ENCODE peak calls at places on chromosomes 12 and 14, in four cellular contexts. One of them, this sample, is unnamed.

GRCh38 chr14:58677525-58677924 is 39.8 kb downstream of the DACT1 start:
- DNase-seq in activated T-helper 2 cell treated with anti-CD3 and anti-CD28 coated beads, Interferon-gamma antibody, Interleukin-2, Interleukin-4, amounts not matched to agents 10 μg/mL and 5 μg/mL and 100 μg/mL, durations not matched to agents 14 hours and 24 hours and 36 hours: no peak
- DNase-seq in body of pancreas: no peak
- DNase-seq in left cardiac atrium: no peak
- DNase-seq in this sample: no peak

GRCh38 chr14:47392351-47392750 is 283.1 kb downstream of the MDGA2 start:
- DNase-seq in activated T-helper 2 cell treated with anti-CD3 and anti-CD28 coated beads, Interferon-gamma antibody, Interleukin-2, Interleukin-4, amounts not matched to agents 10 μg/mL and 5 μg/mL and 100 μg/mL, durations not matched to agents 14 hours and 24 hours and 36 hours: no peak
- DNase-seq in body of pancreas: no peak
- DNase-seq in left cardiac atrium: no peak
- DNase-seq in this sample: no peak

GRCh38 chr12:115770643-115771042 is 506.9 kb downstream of the MED13L start:
- DNase-seq in activated T-helper 2 cell treated with anti-CD3 and anti-CD28 coated beads, Interferon-gamma antibody, Interleukin-2, Interleukin-4, amounts not matched to agents 10 μg/mL and 5 μg/mL and 100 μg/mL, durations not matched to agents 14 hours and 24 hours and 36 hours: no peak
- DNase-seq in body of pancreas: no peak
- DNase-seq in left cardiac atrium: no peak
- DNase-seq in this sample: no peak

GRCh38 chr14:49769581-49770211 is 1.7 kb downstream of the KLHDC2 start:
- DNase-seq in activated T-helper 2 cell treated with anti-CD3 and anti-CD28 coated beads, Interferon-gamma antibody, Interleukin-2, Interleukin-4, amounts not matched to agents 10 μg/mL and 5 μg/mL and 100 μg/mL, durations not matched to agents 14 hours and 24 hours and 36 hours: no peak
- DNase-seq in body of pancreas: no peak
- DNase-seq in left cardiac atrium: no peak
- DNase-seq in this sample: peak

GRCh38 chr14:104114421-104115130 is 23.8 kb upstream of the KIF26A start:
- DNase-seq in activated T-helper 2 cell treated with anti-CD3 and anti-CD28 coated beads, Interferon-gamma antibody, Interleukin-2, Interleukin-4, amounts not matched to agents 10 μg/mL and 5 μg/mL and 100 μg/mL, durations not matched to agents 14 hours and 24 hours and 36 hours: no peak
- DNase-seq in body of pancreas: no peak
- DNase-seq in left cardiac atrium: peak
- DNase-seq in this sample: no peak

GRCh38 chr12:26062566-26062965 is 62.3 kb downstream of the BHLHE41 start:
- DNase-seq in activated T-helper 2 cell treated with anti-CD3 and anti-CD28 coated beads, Interferon-gamma antibody, Interleukin-2, Interleukin-4, amounts not matched to agents 10 μg/mL and 5 μg/mL and 100 μg/mL, durations not matched to agents 14 hours and 24 hours and 36 hours: no peak
- DNase-seq in body of pancreas: no peak
- DNase-seq in left cardiac atrium: no peak
- DNase-seq in this sample: no peak

GRCh38 chr14:83071888-83072501 is 1538.3 kb upstream of the SEL1L start:
- DNase-seq in activated T-helper 2 cell treated with anti-CD3 and anti-CD28 coated beads, Interferon-gamma antibody, Interleukin-2, Interleukin-4, amounts not matched to agents 10 μg/mL and 5 μg/mL and 100 μg/mL, durations not matched to agents 14 hours and 24 hours and 36 hours: no peak
- DNase-seq in body of pancreas: no peak
- DNase-seq in left cardiac atrium: no peak
- DNase-seq in this sample: no peak

GRCh38 chr12:51869931-51870330 is 18.0 kb upstream of the ANKRD33 start:
- DNase-seq in activated T-helper 2 cell treated with anti-CD3 and anti-CD28 coated beads, Interferon-gamma antibody, Interleukin-2, Interleukin-4, amounts not matched to agents 10 μg/mL and 5 μg/mL and 100 μg/mL, durations not matched to agents 14 hours and 24 hours and 36 hours: no peak
- DNase-seq in body of pancreas: no peak
- DNase-seq in left cardiac atrium: no peak
- DNase-seq in this sample: no peak

GRCh38 chr12:6295187-6295811 is 15.2 kb upstream of the PLEKHG6 start:
- DNase-seq in activated T-helper 2 cell treated with anti-CD3 and anti-CD28 coated beads, Interferon-gamma antibody, Interleukin-2, Interleukin-4, amounts not matched to agents 10 μg/mL and 5 μg/mL and 100 μg/mL, durations not matched to agents 14 hours and 24 hours and 36 hours: no peak
- DNase-seq in body of pancreas: peak
- DNase-seq in left cardiac atrium: no peak
- DNase-seq in this sample: no peak

GRCh38 chr12:1920971-1921370 is 2.5 kb upstream of the CACNA2D4 start:
- DNase-seq in activated T-helper 2 cell treated with anti-CD3 and anti-CD28 coated beads, Interferon-gamma antibody, Interleukin-2, Interleukin-4, amounts not matched to agents 10 μg/mL and 5 μg/mL and 100 μg/mL, durations not matched to agents 14 hours and 24 hours and 36 hours: no peak
- DNase-seq in body of pancreas: no peak
- DNase-seq in left cardiac atrium: no peak
- DNase-seq in this sample: peak

GRCh38 chr12:9760699-9761406 is at the start of gene CD69:
- DNase-seq in activated T-helper 2 cell treated with anti-CD3 and anti-CD28 coated beads, Interferon-gamma antibody, Interleukin-2, Interleukin-4, amounts not matched to agents 10 μg/mL and 5 μg/mL and 100 μg/mL, durations not matched to agents 14 hours and 24 hours and 36 hours: peak
- DNase-seq in body of pancreas: no peak
- DNase-seq in left cardiac atrium: no peak
- DNase-seq in this sample: no peak

GRCh38 chr14:89564999-89565398 is 148.0 kb upstream of the FOXN3 start:
- DNase-seq in activated T-helper 2 cell treated with anti-CD3 and anti-CD28 coated beads, Interferon-gamma antibody, Interleukin-2, Interleukin-4, amounts not matched to agents 10 μg/mL and 5 μg/mL and 100 μg/mL, durations not matched to agents 14 hours and 24 hours and 36 hours: no peak
- DNase-seq in body of pancreas: no peak
- DNase-seq in left cardiac atrium: no peak
- DNase-seq in this sample: no peak

GRCh38 chr12:130813436-130813835 is 25.6 kb downstream of the STX2 start:
- DNase-seq in activated T-helper 2 cell treated with anti-CD3 and anti-CD28 coated beads, Interferon-gamma antibody, Interleukin-2, Interleukin-4, amounts not matched to agents 10 μg/mL and 5 μg/mL and 100 μg/mL, durations not matched to agents 14 hours and 24 hours and 36 hours: no peak
- DNase-seq in body of pancreas: no peak
- DNase-seq in left cardiac atrium: no peak
- DNase-seq in this sample: no peak

GRCh38 chr12:53053223-53054111 is 3.6 kb downstream of the TNS2 start:
- DNase-seq in activated T-helper 2 cell treated with anti-CD3 and anti-CD28 coated beads, Interferon-gamma antibody, Interleukin-2, Interleukin-4, amounts not matched to agents 10 μg/mL and 5 μg/mL and 100 μg/mL, durations not matched to agents 14 hours and 24 hours and 36 hours: peak
- DNase-seq in body of pancreas: peak
- DNase-seq in left cardiac atrium: peak
- DNase-seq in this sample: peak

GRCh38 chr14:59591641-59592040 is 15.0 kb upstream of the CCDC175 start:
- DNase-seq in activated T-helper 2 cell treated with anti-CD3 and anti-CD28 coated beads, Interferon-gamma antibody, Interleukin-2, Interleukin-4, amounts not matched to agents 10 μg/mL and 5 μg/mL and 100 μg/mL, durations not matched to agents 14 hours and 24 hours and 36 hours: no peak
- DNase-seq in body of pancreas: no peak
- DNase-seq in left cardiac atrium: no peak
- DNase-seq in this sample: no peak

GRCh38 chr14:74401504-74402241 is 24.3 kb downstream of the SYNDIG1L start:
- DNase-seq in activated T-helper 2 cell treated with anti-CD3 and anti-CD28 coated beads, Interferon-gamma antibody, Interleukin-2, Interleukin-4, amounts not matched to agents 10 μg/mL and 5 μg/mL and 100 μg/mL, durations not matched to agents 14 hours and 24 hours and 36 hours: peak
- DNase-seq in body of pancreas: no peak
- DNase-seq in left cardiac atrium: peak
- DNase-seq in this sample: no peak

GRCh38 chr12:50740307-50740706 is 23.6 kb upstream of the ATF1 start:
- DNase-seq in activated T-helper 2 cell treated with anti-CD3 and anti-CD28 coated beads, Interferon-gamma antibody, Interleukin-2, Interleukin-4, amounts not matched to agents 10 μg/mL and 5 μg/mL and 100 μg/mL, durations not matched to agents 14 hours and 24 hours and 36 hours: no peak
- DNase-seq in body of pancreas: no peak
- DNase-seq in left cardiac atrium: no peak
- DNase-seq in this sample: peak

GRCh38 chr14:34222867-34223266 is 239.2 kb downstream of the SPTSSA start:
- DNase-seq in activated T-helper 2 cell treated with anti-CD3 and anti-CD28 coated beads, Interferon-gamma antibody, Interleukin-2, Interleukin-4, amounts not matched to agents 10 μg/mL and 5 μg/mL and 100 μg/mL, durations not matched to agents 14 hours and 24 hours and 36 hours: no peak
- DNase-seq in body of pancreas: no peak
- DNase-seq in left cardiac atrium: no peak
- DNase-seq in this sample: no peak

GRCh38 chr12:70355972-70356371 is 10.1 kb upstream of the KCNMB4 start:
- DNase-seq in activated T-helper 2 cell treated with anti-CD3 and anti-CD28 coated beads, Interferon-gamma antibody, Interleukin-2, Interleukin-4, amounts not matched to agents 10 μg/mL and 5 μg/mL and 100 μg/mL, durations not matched to agents 14 hours and 24 hours and 36 hours: no peak
- DNase-seq in body of pancreas: no peak
- DNase-seq in left cardiac atrium: no peak
- DNase-seq in this sample: no peak

GRCh38 chr14:69794791-69795190 is 2.2 kb downstream of the SLC10A1 start:
- DNase-seq in activated T-helper 2 cell treated with anti-CD3 and anti-CD28 coated beads, Interferon-gamma antibody, Interleukin-2, Interleukin-4, amounts not matched to agents 10 μg/mL and 5 μg/mL and 100 μg/mL, durations not matched to agents 14 hours and 24 hours and 36 hours: no peak
- DNase-seq in body of pancreas: no peak
- DNase-seq in left cardiac atrium: no peak
- DNase-seq in this sample: no peak

GRCh38 chr12:6341439-6342139 is at the start of gene TNFRSF1A:
- DNase-seq in activated T-helper 2 cell treated with anti-CD3 and anti-CD28 coated beads, Interferon-gamma antibody, Interleukin-2, Interleukin-4, amounts not matched to agents 10 μg/mL and 5 μg/mL and 100 μg/mL, durations not matched to agents 14 hours and 24 hours and 36 hours: no peak
- DNase-seq in body of pancreas: peak
- DNase-seq in left cardiac atrium: peak
- DNase-seq in this sample: peak

GRCh38 chr12:123995023-123995422 is 22.0 kb downstream of the ZNF664 start:
- DNase-seq in activated T-helper 2 cell treated with anti-CD3 and anti-CD28 coated beads, Interferon-gamma antibody, Interleukin-2, Interleukin-4, amounts not matched to agents 10 μg/mL and 5 μg/mL and 100 μg/mL, durations not matched to agents 14 hours and 24 hours and 36 hours: no peak
- DNase-seq in body of pancreas: no peak
- DNase-seq in left cardiac atrium: no peak
- DNase-seq in this sample: no peak

GRCh38 chr12:97097734-97098133 is 190.7 kb downstream of the NEDD1 start:
- DNase-seq in activated T-helper 2 cell treated with anti-CD3 and anti-CD28 coated beads, Interferon-gamma antibody, Interleukin-2, Interleukin-4, amounts not matched to agents 10 μg/mL and 5 μg/mL and 100 μg/mL, durations not matched to agents 14 hours and 24 hours and 36 hours: no peak
- DNase-seq in body of pancreas: no peak
- DNase-seq in left cardiac atrium: no peak
- DNase-seq in this sample: no peak

GRCh38 chr14:55281316-55281839 is 10.2 kb downstream of the FBXO34 start:
- DNase-seq in activated T-helper 2 cell treated with anti-CD3 and anti-CD28 coated beads, Interferon-gamma antibody, Interleukin-2, Interleukin-4, amounts not matched to agents 10 μg/mL and 5 μg/mL and 100 μg/mL, durations not matched to agents 14 hours and 24 hours and 36 hours: no peak
- DNase-seq in body of pancreas: no peak
- DNase-seq in left cardiac atrium: no peak
- DNase-seq in this sample: no peak

This sample was measured in left lobe of liver.